ENCODE peak calls at places on chromosomes 13 and 19, in nine cellular contexts. E is thyroid gland, H is cardiac fibroblast, O is stomach, Y is MM.1S, A is left lung, Q is fibroblast of pulmonary artery, R is pancreas, X is psoas muscle. I is an unnamed sample.

GRCh38 chr13:75790198-75790970 is 154.3 kb downstream of the LMO7 start:
- DNase-seq in E (no peak), H (no peak), O (no peak), Y (no peak), A (no peak), Q (no peak), R (no peak), X (no peak), I (no peak)

GRCh38 chr13:111519490-111520170 is 199.2 kb downstream of the TEX29 start:
- DNase-seq in E (no peak), H (no peak), O (no peak), Y (no peak), A (peak; percentile 65), Q (no peak), R (no peak), X (no peak), I (no peak)

GRCh38 chr13:76828316-76828741 is 57.9 kb downstream of the KCTD12 start:
- DNase-seq in E (no peak), H (peak; percentile 40), O (no peak), Y (no peak), A (no peak), Q (no peak), R (no peak), X (no peak), I (no peak)

GRCh38 chr13:52599037-52599852 is 43.0 kb upstream of the HNRNPA1L2 start:
- DNase-seq in E (no peak), H (peak; percentile 83), O (no peak), Y (no peak), A (no peak), Q (peak; percentile 79), R (no peak), X (no peak), I (no peak)

GRCh38 chr19:15265214-15265613 is 33.0 kb upstream of the EPHX3 start:
- DNase-seq in E (no peak), H (no peak), O (no peak), Y (no peak), A (peak; percentile 47), Q (no peak), R (no peak), X (no peak), I (no peak)

GRCh38 chr13:99124046-99124400 is 76.6 kb upstream of the UBAC2 start:
- DNase-seq in E (no peak), H (no peak), O (no peak), Y (no peak), A (no peak), Q (no peak), R (no peak), X (no peak), I (no peak)

GRCh38 chr13:31072041-31072440 is 89.7 kb downstream of the HSPH1 start:
- DNase-seq in E (no peak), H (peak; percentile 50), O (no peak), Y (no peak), A (no peak), Q (peak; percentile 35), R (no peak), X (no peak), I (no peak)

GRCh38 chr13:78197231-78197630 is 278.6 kb upstream of the EDNRB start:
- DNase-seq in E (no peak), H (peak; percentile 29), O (no peak), Y (no peak), A (no peak), Q (no peak), R (no peak), X (no peak), I (no peak)

GRCh38 chr13:28729541-28729940 is 10.8 kb upstream of the SLC46A3 start:
- DNase-seq in E (no peak), H (no peak), O (no peak), Y (no peak), A (no peak), Q (no peak), R (no peak), X (no peak), I (no peak)

GRCh38 chr13:55214851-55215345 is 1925.8 kb upstream of the PRR20A start:
- DNase-seq in E (no peak), H (no peak), O (no peak), Y (no peak), A (no peak), Q (no peak), R (no peak), X (no peak), I (no peak)

GRCh38 chr13:95564091-95564490 is 11.6 kb downstream of the CLDN10 start:
- DNase-seq in E (no peak), H (no peak), O (no peak), Y (no peak), A (no peak), Q (peak; percentile 46), R (no peak), X (no peak), I (no peak)

GRCh38 chr19:310781-311496 is 19.7 kb upstream of the PLPP2 start:
- DNase-seq in E (no peak), H (no peak), O (peak; percentile 18), Y (no peak), A (peak; percentile 68), Q (no peak), R (no peak), X (no peak), I (no peak)

GRCh38 chr13:26017196-26017921 is 34.5 kb downstream of the SHISA2 start:
- DNase-seq in E (peak; percentile 80), H (no peak), O (peak; percentile 70), Y (no peak), A (no peak), Q (no peak), R (no peak), X (no peak), I (peak; percentile 38)

GRCh38 chr13:75299206-75299605 is 182.8 kb downstream of the TBC1D4 start:
- DNase-seq in E (no peak), H (no peak), O (no peak), Y (no peak), A (no peak), Q (no peak), R (no peak), X (no peak), I (no peak)

GRCh38 chr19:4567584-4568071 is 8.1 kb upstream of the SEMA6B start:
- DNase-seq in E (peak; percentile 28), H (peak; percentile 79), O (peak; percentile 62), Y (peak; percentile 37), A (peak; percentile 88), Q (peak; percentile 59), R (no peak), X (peak; percentile 80), I (no peak)

GRCh38 chr13:93002071-93002470 is 224.5 kb upstream of the GPC6 start:
- DNase-seq in E (no peak), H (no peak), O (no peak), Y (no peak), A (no peak), Q (no peak), R (no peak), X (no peak), I (no peak)

GRCh38 chr13:100209857-100210580 is 121.1 kb downstream of the PCCA start:
- DNase-seq in E (no peak), H (peak; percentile 75), O (no peak), Y (no peak), A (no peak), Q (peak; percentile 50), R (no peak), X (no peak), I (peak; percentile 13)

GRCh38 chr19:52211926-52212571 is 22.2 kb downstream of the PPP2R1A start:
- DNase-seq in E (no peak), H (no peak), O (no peak), Y (no peak), A (no peak), Q (no peak), R (no peak), X (no peak), I (no peak)

GRCh38 chr13:43348397-43348796 is 325.0 kb downstream of the DNAJC15 start:
- DNase-seq in E (no peak), H (peak; percentile 80), O (no peak), Y (peak; percentile 56), A (no peak), Q (peak; percentile 36), R (no peak), X (no peak), I (no peak)

GRCh38 chr13:43346427-43346826 is 323.0 kb downstream of the DNAJC15 start:
- DNase-seq in E (no peak), H (no peak), O (no peak), Y (no peak), A (no peak), Q (peak; percentile 10), R (no peak), X (no peak), I (no peak)
- H3K4me3 ChIP-seq in E (no peak overlapping the region), H (no peak overlapping the region), O (no peak overlapping the region), Y (no peak overlapping the region), A (no peak overlapping the region), Q (no peak overlapping the region), R (no peak overlapping the region), X (no peak overlapping the region), I (no peak overlapping the region)

GRCh38 chr13:60990032-60990733 is 425.5 kb downstream of the PCDH20 start:
- DNase-seq in E (no peak), H (peak; percentile 1), O (peak; percentile 37), Y (no peak), A (no peak), Q (no peak), R (no peak), X (no peak), I (no peak)
- TF ChIP-seq CTCF in E (no peak), H (no peak), O (no peak), Y (peak; percentile 19), A (no peak), Q (no peak), R (no peak), X (no peak), I (peak; percentile 11)

GRCh38 chr19:17871878-17872250 is at the start of gene SLC5A5:
- DNase-seq in E (no peak), H (no peak), O (no peak), Y (no peak), A (no peak), Q (no peak), R (no peak), X (no peak), I (no peak)
- H3K4me3 ChIP-seq in E (no peak within 1 kb of the TSS), H (no peak within 1 kb of the TSS), O (peak within 1 kb of the TSS; percentile 24), Y (no peak within 1 kb of the TSS), A (peak within 1 kb of the TSS; percentile 22), Q (no peak within 1 kb of the TSS), R (no peak within 1 kb of the TSS), X (no peak within 1 kb of the TSS), I (no peak within 1 kb of the TSS)

GRCh38 chr13:33129886-33130285 is 113.7 kb downstream of the KL start:
- DNase-seq in E (no peak), H (no peak), O (no peak), Y (no peak), A (no peak), Q (no peak), R (no peak), X (no peak), I (no peak)

GRCh38 chr13:33129094-33129832 is 113.0 kb downstream of the KL start:
- DNase-seq in E (no peak), H (no peak), O (no peak), Y (no peak), A (no peak), Q (no peak), R (no peak), X (no peak), I (no peak)

GRCh38 chr13:33125821-33126570 is 109.8 kb downstream of the KL start:
- DNase-seq in E (peak; percentile 80), H (peak; percentile 96), O (no peak), Y (no peak), A (no peak), Q (peak; percentile 94), R (peak; percentile 46), X (peak; percentile 80), I (peak; percentile 76)

GRCh38 chr13:33126909-33127607 is 110.8 kb downstream of the KL start:
- DNase-seq in E (peak; percentile 62), H (peak; percentile 52), O (no peak), Y (no peak), A (no peak), Q (peak; percentile 22), R (no peak), X (peak; percentile 76), I (no peak)

GRCh38 chr13:33128134-33128533 is 111.9 kb downstream of the KL start:
- DNase-seq in E (no peak), H (peak; percentile 20), O (no peak), Y (no peak), A (no peak), Q (no peak), R (no peak), X (no peak), I (no peak)
- TF ChIP-seq CTCF in E (no peak), H (no peak), O (no peak), Y (no peak), A (no peak), Q (no peak), R (no peak), X (no peak), I (no peak)